ENCODE peak calls at places on chromosomes 6 and 20, in ten cellular contexts. P is stomach, D is A549, N is spleen, V is sigmoid colon, U is body of pancreas, M is right lobe of liver, H is heart left ventricle, Y is prostate gland, X is breast epithelium. Q is an unnamed sample.

GRCh38 chr6:8940356-8940755 is 505.0 kb upstream of the SLC35B3 start:
- DNase-seq in P (no peak), D (no peak), N (no peak), V (no peak), U (no peak), M (no peak), H (no peak), Y (no peak), X (no peak), Q (no peak)

GRCh38 chr20:63619086-63619485 is 7.8 kb downstream of the GMEB2 start:
- DNase-seq in P (no peak), D (no peak), N (peak; percentile 66), V (no peak), U (no peak), M (peak; percentile 14), H (no peak), Y (no peak), X (no peak), Q (no peak)

GRCh38 chr6:109491207-109491938 is 8.4 kb upstream of the ZBTB24 start:
- DNase-seq in P (no peak), D (no peak), N (no peak), V (no peak), U (no peak), M (no peak), H (no peak), Y (no peak), X (no peak), Q (no peak)

GRCh38 chr6:5213851-5214507 is 46.8 kb downstream of the LYRM4 start:
- DNase-seq in P (no peak), D (no peak), N (no peak), V (no peak), U (no peak), M (no peak), H (peak; percentile 51), Y (no peak), X (no peak), Q (no peak)

GRCh38 chr6:104357928-104358327 is 501.8 kb downstream of the HACE1 start:
- DNase-seq in P (no peak), D (no peak), N (no peak), V (no peak), U (no peak), M (no peak), H (no peak), Y (no peak), X (no peak), Q (no peak)

GRCh38 chr6:159020011-159020410 is 20.0 kb upstream of the RSPH3 start:
- DNase-seq in P (no peak), D (no peak), N (no peak), V (no peak), U (no peak), M (no peak), H (no peak), Y (no peak), X (no peak), Q (no peak)

GRCh38 chr6:121881974-121882667 is 446.7 kb downstream of the GJA1 start:
- DNase-seq in P (no peak), D (no peak), N (no peak), V (no peak), U (no peak), M (no peak), H (no peak), Y (no peak), X (no peak), Q (no peak)

GRCh38 chr20:56463428-56463827 is 5.0 kb upstream of the RTF2 start:
- DNase-seq in P (no peak), D (no peak), N (no peak), V (no peak), U (no peak), M (no peak), H (no peak), Y (no peak), X (no peak), Q (no peak)

GRCh38 chr6:26362836-26363220 is 2.2 kb upstream of the BTN3A2 start:
- DNase-seq in P (no peak), D (no peak), N (no peak), V (no peak), U (no peak), M (no peak), H (no peak), Y (no peak), X (no peak), Q (no peak)

GRCh38 chr6:26362093-26362835 is 2.7 kb upstream of the BTN3A2 start:
- DNase-seq in P (no peak), D (no peak), N (no peak), V (no peak), U (no peak), M (no peak), H (no peak), Y (no peak), X (no peak), Q (no peak)

GRCh38 chr6:26366504-26366903 is 1.5 kb downstream of the BTN3A2 start:
- DNase-seq in P (no peak), D (no peak), N (no peak), V (no peak), U (no peak), M (no peak), H (no peak), Y (no peak), X (no peak), Q (no peak)

GRCh38 chr6:26365633-26365995 is 616 bp downstream of the BTN3A2 start:
- DNase-seq in P (no peak), D (no peak), N (no peak), V (no peak), U (no peak), M (no peak), H (no peak), Y (no peak), X (no peak), Q (no peak)

GRCh38 chr6:26363882-26364825 is 844 bp upstream of the BTN3A2 start:
- DNase-seq in P (no peak), D (no peak), N (no peak), V (no peak), U (no peak), M (no peak), H (no peak), Y (no peak), X (no peak), Q (no peak)
- H3K4me3 ChIP-seq in P (peak overlapping the region; percentile 60), D (peak overlapping the region; percentile 51), N (peak overlapping the region; percentile 60), V (peak overlapping the region; percentile 50), U (no peak overlapping the region), M (peak overlapping the region; percentile 54), H (peak overlapping the region; percentile 56), Y (peak overlapping the region; percentile 32), X (peak overlapping the region; percentile 74), Q (peak overlapping the region; percentile 53)

GRCh38 chr6:13573255-13573654 is 1.1 kb upstream of the SIRT5 start:
- DNase-seq in P (no peak), D (no peak), N (no peak), V (no peak), U (no peak), M (no peak), H (no peak), Y (no peak), X (no peak), Q (no peak)

GRCh38 chr6:13573669-13574110 is 711 bp upstream of the SIRT5 start:
- DNase-seq in P (peak; percentile 35), D (peak; percentile 29), N (peak; percentile 81), V (peak; percentile 68), U (peak; percentile 47), M (peak; percentile 42), H (peak; percentile 53), Y (peak; percentile 13), X (no peak), Q (peak; percentile 62)

GRCh38 chr6:13575377-13575775 is 975 bp downstream of the SIRT5 start:
- DNase-seq in P (no peak), D (no peak), N (no peak), V (no peak), U (no peak), M (no peak), H (no peak), Y (no peak), X (no peak), Q (no peak)

GRCh38 chr6:13574571-13575376 is at the start of gene SIRT5:
- DNase-seq in P (peak; percentile 83), D (peak; percentile 91), N (peak; percentile 94), V (peak; percentile 88), U (peak; percentile 81), M (peak; percentile 91), H (peak; percentile 89), Y (peak; percentile 71), X (peak; percentile 77), Q (peak; percentile 91)

DNA sequence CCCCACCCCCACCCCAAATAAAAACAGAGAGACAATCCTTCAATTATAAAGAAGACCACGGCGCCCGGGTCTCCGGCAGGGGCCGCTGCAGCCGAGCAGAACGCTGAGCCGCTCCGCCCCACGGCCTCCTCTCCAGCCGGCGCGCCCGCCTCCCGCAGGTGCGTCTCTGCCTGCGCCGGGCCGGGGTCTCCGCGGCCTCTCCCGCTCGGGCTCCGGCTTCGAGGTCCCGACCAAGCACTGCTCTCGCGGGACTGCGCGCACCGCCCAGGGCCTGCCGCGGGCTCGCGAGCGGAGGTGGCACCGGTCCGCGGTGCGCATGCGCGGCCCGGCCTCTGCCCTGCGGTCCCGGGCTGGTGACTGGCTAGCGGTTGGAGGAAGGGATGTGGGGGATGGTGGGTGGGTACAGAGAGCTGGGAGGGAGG is 241 bp upstream of the SIRT5 start:
- DNase-seq in P (peak; percentile 93), D (peak; percentile 93), N (peak; percentile 98), V (peak; percentile 95), U (peak; percentile 91), M (peak; percentile 96), H (peak; percentile 95), Y (peak; percentile 94), X (peak; percentile 90), Q (peak; percentile 95)
- TF ChIP-seq POLR2A in P (no peak), D (peak; percentile 72), N (peak; percentile 20), V (no peak), U (no peak), M (peak; percentile 85), H (no peak), Y (no peak), X (no peak), Q (no peak)

DNA sequence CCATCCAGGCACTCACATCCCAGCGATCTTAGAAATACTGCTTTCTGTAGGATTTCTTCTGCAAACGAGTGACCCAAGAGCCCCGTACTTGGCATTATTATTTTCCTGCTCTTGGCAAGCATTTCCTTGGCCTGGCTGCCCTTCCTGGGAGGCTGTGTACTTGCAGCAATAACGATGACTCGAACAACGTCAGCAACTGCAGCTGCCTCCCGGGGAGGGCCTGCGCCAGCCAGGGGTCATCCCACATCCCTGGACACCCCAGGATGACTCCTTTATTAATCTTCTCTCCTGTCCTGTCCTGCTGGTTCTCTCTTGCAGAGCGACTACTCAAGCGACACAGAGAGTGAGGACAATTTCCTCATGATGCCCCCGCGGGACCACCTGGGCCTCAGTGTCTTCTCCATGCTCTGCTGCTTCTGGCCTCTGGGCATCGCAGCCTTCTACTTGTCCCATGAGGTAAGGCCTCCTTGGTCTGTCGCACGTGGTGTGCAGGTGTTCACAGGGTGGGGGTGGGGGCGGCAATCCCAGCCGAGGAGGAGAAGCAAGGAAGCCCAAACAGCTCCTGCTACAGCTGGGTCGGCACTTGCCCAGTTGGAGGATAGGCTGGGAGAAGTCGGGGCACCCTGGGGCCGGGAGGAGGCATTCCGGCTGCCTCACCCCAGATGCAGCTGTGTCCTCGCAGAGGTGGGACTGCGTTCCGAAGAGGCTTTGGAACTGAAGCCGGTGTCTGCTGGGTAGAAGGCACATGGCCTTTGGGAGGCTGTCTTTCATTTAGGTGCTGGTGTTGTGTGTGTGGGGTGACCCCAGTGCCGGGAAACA is 115.3 kb downstream of the SYNDIG1 start:
- DNase-seq in P (no peak), D (no peak), N (no peak), V (no peak), U (no peak), M (no peak), H (no peak), Y (no peak), X (no peak), Q (no peak)
- H3K4me1 ChIP-seq in P (no peaks in the 10 kb centered on the region), D (no peaks in the 10 kb centered on the region), N (no peaks in the 10 kb centered on the region), V (no peaks in the 10 kb centered on the region), U (no peaks in the 10 kb centered on the region), M (no peaks in the 10 kb centered on the region), H (no peaks in the 10 kb centered on the region), Y (no peaks in the 10 kb centered on the region), X (no peaks in the 10 kb centered on the region), Q (no peaks in the 10 kb centered on the region)

GRCh38 chr20:50308513-50309279 is 118.1 kb downstream of the CEBPB start:
- DNase-seq in P (peak; percentile 80), D (peak; percentile 98), N (peak; percentile 95), V (peak; percentile 99), U (peak; percentile 59), M (peak; percentile 96), H (peak; percentile 93), Y (peak; percentile 70), X (peak; percentile 77), Q (peak; percentile 85)
- H3K4me3 ChIP-seq in P (no peak overlapping the region), D (peak overlapping the region; percentile 29), N (no peak overlapping the region), V (peak overlapping the region; percentile 4), U (no peak overlapping the region), M (no peak overlapping the region), H (peak overlapping the region; percentile 16), Y (no peak overlapping the region), X (peak overlapping the region; percentile 41), Q (no peak overlapping the region)

Q was measured in Peyer's patch.